ENCODE peak calls at places on chromosome 10, in five cellular contexts. One of them, this sample, is unnamed.

GRCh38 chr10:111148025-111148424 is 71.2 kb downstream of the ADRA2A start:
- DNase-seq in PC-9: no peak
- DNase-seq in HCT116: no peak
- DNase-seq in GM12878: no peak
- DNase-seq in fibroblast of lung: no peak
- DNase-seq in this sample: no peak

GRCh38 chr10:70296406-70296899 is 12.6 kb upstream of the NPFFR1 start:
- DNase-seq in PC-9: peak; percentile 79
- DNase-seq in fibroblast of lung: peak; percentile 94
- DNase-seq in HCT116: peak; percentile 44
- DNase-seq in GM12878: no peak
- DNase-seq in this sample: no peak

GRCh38 chr10:121766426-121766825 is 161.4 kb downstream of the ATE1 start:
- DNase-seq in GM12878: no peak
- DNase-seq in fibroblast of lung: no peak
- DNase-seq in HCT116: no peak
- DNase-seq in PC-9: no peak
- DNase-seq in this sample: no peak

GRCh38 chr10:91598211-91598981 is 34.5 kb downstream of the PPP1R3C start:
- DNase-seq in HCT116: peak; percentile 32
- DNase-seq in GM12878: no peak
- DNase-seq in fibroblast of lung: peak; percentile 92
- DNase-seq in PC-9: peak; percentile 26
- DNase-seq in this sample: peak; percentile 41

GRCh38 chr10:21488246-21488953 is 37.1 kb downstream of the SKIDA1 start:
- DNase-seq in HCT116: no peak
- DNase-seq in GM12878: no peak
- DNase-seq in fibroblast of lung: peak; percentile 18
- DNase-seq in PC-9: no peak
- DNase-seq in this sample: no peak

GRCh38 chr10:95260909-95261552 is 29.8 kb downstream of the PDLIM1 start:
- DNase-seq in HCT116: no peak
- DNase-seq in fibroblast of lung: no peak
- DNase-seq in PC-9: no peak
- DNase-seq in GM12878: no peak
- DNase-seq in this sample: no peak

GRCh38 chr10:106863549-106863948 is 301.0 kb downstream of the SORCS1 start:
- DNase-seq in fibroblast of lung: no peak
- DNase-seq in PC-9: no peak
- DNase-seq in HCT116: no peak
- DNase-seq in GM12878: no peak
- DNase-seq in this sample: no peak

GRCh38 chr10:118732253-118733194 is 22.2 kb downstream of the CACUL1 start:
- DNase-seq in PC-9: no peak
- DNase-seq in fibroblast of lung: no peak
- DNase-seq in GM12878: no peak
- DNase-seq in HCT116: no peak
- DNase-seq in this sample: no peak

GRCh38 chr10:78025685-78026364 is 3.5 kb downstream of the POLR3A start:
- DNase-seq in fibroblast of lung: peak; percentile 31
- DNase-seq in HCT116: no peak
- DNase-seq in GM12878: no peak
- DNase-seq in PC-9: no peak
- DNase-seq in this sample: no peak

GRCh38 chr10:46090258-46090812 is 44.3 kb upstream of the MSMB start:
- DNase-seq in GM12878: no peak
- DNase-seq in HCT116: no peak
- DNase-seq in PC-9: no peak
- DNase-seq in fibroblast of lung: no peak
- DNase-seq in this sample: no peak

GRCh38 chr10:80542053-80542452 is 4.4 kb downstream of the SH2D4B start:
- DNase-seq in HCT116: no peak
- DNase-seq in PC-9: no peak
- DNase-seq in GM12878: no peak
- DNase-seq in fibroblast of lung: no peak
- DNase-seq in this sample: peak; percentile 70

GRCh38 chr10:112525215-112525614 is 78.2 kb downstream of the VTI1A start:
- DNase-seq in HCT116: peak; percentile 75
- DNase-seq in fibroblast of lung: no peak
- DNase-seq in GM12878: no peak
- DNase-seq in PC-9: no peak
- DNase-seq in this sample: no peak

GRCh38 chr10:34580214-34580613 is 234.9 kb downstream of the PARD3 start:
- DNase-seq in GM12878: no peak
- DNase-seq in PC-9: no peak
- DNase-seq in fibroblast of lung: no peak
- DNase-seq in HCT116: no peak
- DNase-seq in this sample: no peak

GRCh38 chr10:126592901-126593300 is 77.6 kb downstream of the C10orf90 start:
- DNase-seq in PC-9: no peak
- DNase-seq in GM12878: no peak
- DNase-seq in fibroblast of lung: no peak
- DNase-seq in HCT116: no peak
- DNase-seq in this sample: no peak

GRCh38 chr10:45602082-45602730 is 70.4 kb downstream of the ZFAND4 start:
- DNase-seq in HCT116: no peak
- DNase-seq in fibroblast of lung: peak; percentile 58
- DNase-seq in GM12878: no peak
- DNase-seq in PC-9: no peak
- DNase-seq in this sample: no peak

GRCh38 chr10:76205361-76205760 is 773.9 kb downstream of the LRMDA start:
- DNase-seq in GM12878: no peak
- DNase-seq in fibroblast of lung: no peak
- DNase-seq in PC-9: no peak
- DNase-seq in HCT116: no peak
- DNase-seq in this sample: no peak

GRCh38 chr10:51471271-51471670 is 228.1 kb downstream of the CSTF2T start:
- DNase-seq in GM12878: no peak
- DNase-seq in HCT116: no peak
- DNase-seq in fibroblast of lung: no peak
- DNase-seq in PC-9: no peak
- DNase-seq in this sample: no peak

GRCh38 chr10:62095341-62096071 is 173.1 kb downstream of the RTKN2 start:
- DNase-seq in PC-9: no peak
- DNase-seq in fibroblast of lung: peak; percentile 89
- DNase-seq in GM12878: no peak
- DNase-seq in HCT116: no peak
- DNase-seq in this sample: no peak

GRCh38 chr10:4127518-4128315 is 342.7 kb upstream of the KLF6 start:
- DNase-seq in PC-9: no peak
- DNase-seq in HCT116: no peak
- DNase-seq in fibroblast of lung: no peak
- DNase-seq in GM12878: peak; percentile 71
- DNase-seq in this sample: no peak

GRCh38 chr10:51272580-51272979 is 198.3 kb downstream of the PRKG1 start:
- DNase-seq in GM12878: no peak
- DNase-seq in PC-9: no peak
- DNase-seq in HCT116: no peak
- DNase-seq in fibroblast of lung: peak; percentile 32
- DNase-seq in this sample: no peak

GRCh38 chr10:112955736-112956421 is 5.8 kb downstream of the TCF7L2 start:
- DNase-seq in GM12878: no peak
- DNase-seq in PC-9: no peak
- DNase-seq in fibroblast of lung: peak; percentile 86
- DNase-seq in HCT116: no peak
- DNase-seq in this sample: no peak

GRCh38 chr10:127860632-127861031 is 32.1 kb downstream of the CLRN3 start:
- DNase-seq in fibroblast of lung: no peak
- DNase-seq in HCT116: no peak
- DNase-seq in PC-9: no peak
- DNase-seq in GM12878: no peak
- DNase-seq in this sample: no peak

GRCh38 chr10:114301951-114302710 is 63.1 kb downstream of the VWA2 start:
- DNase-seq in HCT116: no peak
- DNase-seq in GM12878: no peak
- DNase-seq in fibroblast of lung: no peak
- DNase-seq in PC-9: no peak
- DNase-seq in this sample: no peak

GRCh38 chr10:34697366-34698247 is 117.5 kb downstream of the PARD3 start:
- DNase-seq in HCT116: no peak
- DNase-seq in fibroblast of lung: no peak
- DNase-seq in PC-9: no peak
- DNase-seq in GM12878: no peak
- DNase-seq in this sample: no peak

GRCh38 chr10:11344081-11344480 is 267.4 kb downstream of the USP6NL start:
- DNase-seq in HCT116: no peak
- DNase-seq in fibroblast of lung: no peak
- DNase-seq in PC-9: no peak
- DNase-seq in GM12878: no peak
- DNase-seq in this sample: no peak

GRCh38 chr10:3072641-3073360 is 5.5 kb downstream of the PFKP start:
- DNase-seq in fibroblast of lung: no peak
- DNase-seq in HCT116: no peak
- DNase-seq in PC-9: no peak
- DNase-seq in GM12878: no peak
- DNase-seq in this sample: no peak

GRCh38 chr10:47027108-47027811 is 116.0 kb downstream of the PTPN20 start:
- DNase-seq in fibroblast of lung: no peak
- DNase-seq in HCT116: no peak
- DNase-seq in PC-9: no peak
- DNase-seq in GM12878: no peak
- DNase-seq in this sample: no peak

GRCh38 chr10:119762805-119763798 is 37.3 kb downstream of the INPP5F start:
- DNase-seq in HCT116: no peak
- DNase-seq in PC-9: no peak
- DNase-seq in GM12878: no peak
- DNase-seq in fibroblast of lung: no peak
- DNase-seq in this sample: no peak

GRCh38 chr10:59096631-59097030 is 79.8 kb upstream of the PHYHIPL start:
- DNase-seq in HCT116: no peak
- DNase-seq in GM12878: no peak
- DNase-seq in fibroblast of lung: no peak
- DNase-seq in PC-9: no peak
- DNase-seq in this sample: no peak

GRCh38 chr10:58107506-58107905 is 160.2 kb downstream of the IPMK start:
- DNase-seq in PC-9: no peak
- DNase-seq in HCT116: no peak
- DNase-seq in fibroblast of lung: peak; percentile 1
- DNase-seq in GM12878: no peak
- DNase-seq in this sample: no peak

GRCh38 chr10:1754506-1755177 is 17.3 kb upstream of the ADARB2 start:
- DNase-seq in GM12878: no peak
- DNase-seq in fibroblast of lung: no peak
- DNase-seq in HCT116: no peak
- DNase-seq in PC-9: no peak
- DNase-seq in this sample: no peak

GRCh38 chr10:115209133-115209532 is 116.0 kb downstream of the ATRNL1 start:
- DNase-seq in PC-9: no peak
- DNase-seq in HCT116: no peak
- DNase-seq in fibroblast of lung: no peak
- DNase-seq in GM12878: no peak
- DNase-seq in this sample: no peak

GRCh38 chr10:51343391-51343790 is 269.1 kb downstream of the PRKG1 start:
- DNase-seq in PC-9: no peak
- DNase-seq in GM12878: no peak
- DNase-seq in HCT116: no peak
- DNase-seq in fibroblast of lung: no peak
- DNase-seq in this sample: no peak

GRCh38 chr10:60399343-60399742 is 9.7 kb upstream of the ANK3 start:
- DNase-seq in HCT116: no peak
- DNase-seq in GM12878: no peak
- DNase-seq in fibroblast of lung: no peak
- DNase-seq in PC-9: no peak
- DNase-seq in this sample: no peak

GRCh38 chr10:86366033-86366901 is at the start of gene GRID1:
- DNase-seq in HCT116: no peak
- DNase-seq in fibroblast of lung: no peak
- DNase-seq in GM12878: no peak
- DNase-seq in PC-9: no peak
- DNase-seq in this sample: no peak
- TF ChIP-seq EZH2 in HCT116: no peak
- TF ChIP-seq EZH2 in fibroblast of lung: no peak
- TF ChIP-seq EZH2 in GM12878: no peak
- TF ChIP-seq EZH2 in PC-9: no peak
- TF ChIP-seq EZH2 in this sample: no peak

GRCh38 chr10:117543999-117544728 is 1.6 kb downstream of the EMX2 start:
- DNase-seq in PC-9: no peak
- DNase-seq in HCT116: no peak
- DNase-seq in fibroblast of lung: no peak
- DNase-seq in GM12878: no peak
- DNase-seq in this sample: no peak
- H3K4me2 ChIP-seq in PC-9: no peak overlapping the region
- H3K4me2 ChIP-seq in HCT116: no peak overlapping the region
- H3K4me2 ChIP-seq in fibroblast of lung: no peak overlapping the region
- H3K4me2 ChIP-seq in GM12878: no peak overlapping the region
- H3K4me2 ChIP-seq in this sample: peak overlapping the region; percentile 94

GRCh38 chr10:100742936-100743335 is 2.4 kb upstream of the PAX2 start:
- DNase-seq in GM12878: no peak
- DNase-seq in fibroblast of lung: no peak
- DNase-seq in PC-9: no peak
- DNase-seq in HCT116: no peak
- DNase-seq in this sample: no peak

GRCh38 chr10:100745882-100746412 is 565 bp downstream of the PAX2 start:
- DNase-seq in fibroblast of lung: no peak
- DNase-seq in HCT116: no peak
- DNase-seq in GM12878: no peak
- DNase-seq in PC-9: no peak
- DNase-seq in this sample: no peak

GRCh38 chr10:100743626-100744135 is 1.7 kb upstream of the PAX2 start:
- DNase-seq in PC-9: no peak
- DNase-seq in GM12878: no peak
- DNase-seq in fibroblast of lung: peak; percentile 58
- DNase-seq in HCT116: peak; percentile 80
- DNase-seq in this sample: peak; percentile 13

GRCh38 chr10:100744980-100745881 is at the start of gene PAX2:
- DNase-seq in fibroblast of lung: no peak
- DNase-seq in HCT116: peak; percentile 42
- DNase-seq in PC-9: no peak
- DNase-seq in GM12878: no peak
- DNase-seq in this sample: no peak

GRCh38 chr10:100744136-100744979 is 1.0 kb upstream of the PAX2 start:
- DNase-seq in PC-9: no peak
- DNase-seq in fibroblast of lung: no peak
- DNase-seq in GM12878: no peak
- DNase-seq in HCT116: no peak
- DNase-seq in this sample: no peak
- TF ChIP-seq EZH2 in PC-9: no peak
- TF ChIP-seq EZH2 in fibroblast of lung: peak; percentile 97
- TF ChIP-seq EZH2 in GM12878: no peak
- TF ChIP-seq EZH2 in HCT116: no peak
- TF ChIP-seq EZH2 in this sample: peak; percentile 96

GRCh38 chr10:97763947-97764346 is 7.9 kb downstream of the SFRP5 start:
- DNase-seq in GM12878: no peak
- DNase-seq in PC-9: no peak
- DNase-seq in fibroblast of lung: no peak
- DNase-seq in HCT116: no peak
- DNase-seq in this sample: no peak
- H3K4me2 ChIP-seq in GM12878: peak overlapping the region; percentile 42
- H3K4me2 ChIP-seq in PC-9: no peak overlapping the region
- H3K4me2 ChIP-seq in fibroblast of lung: no peak overlapping the region
- H3K4me2 ChIP-seq in HCT116: no peak overlapping the region
- H3K4me2 ChIP-seq in this sample: no peak overlapping the region